ENCODE peak calls at places on chromosomes 2 and 18, in nine cellular contexts. One of them, this sample, is unnamed. For H3K4me1, the result is how much of the 10 kb centered on the place peaks cover.

GRCh38 chr2:241702155-241702404 is 241 bp downstream of the ING5 start:
- DNase-seq in hepatocyte: no peak
- DNase-seq in IMR-90: peak
- DNase-seq in GM23248: no peak
- DNase-seq in K562: peak
- DNase-seq in A549: peak
- DNase-seq in OCI-LY7: peak
- DNase-seq in keratinocyte: no peak
- DNase-seq in neuronal stem cell: no peak
- DNase-seq in this sample: no peak

GRCh38 chr2:172710584-172711024 is 25.0 kb upstream of the RAPGEF4 start:
- DNase-seq in hepatocyte: peak
- DNase-seq in GM23248: peak
- DNase-seq in A549: peak
- DNase-seq in keratinocyte: peak
- DNase-seq in neuronal stem cell: peak
- DNase-seq in IMR-90: peak
- DNase-seq in OCI-LY7: peak
- DNase-seq in K562: peak
- DNase-seq in this sample: peak

GRCh38 chr2:223076573-223076972 is 24.6 kb downstream of the KCNE4 start:
- DNase-seq in keratinocyte: peak
- DNase-seq in A549: no peak
- DNase-seq in OCI-LY7: no peak
- DNase-seq in K562: no peak
- DNase-seq in GM23248: peak
- DNase-seq in IMR-90: peak
- DNase-seq in neuronal stem cell: no peak
- DNase-seq in hepatocyte: no peak
- DNase-seq in this sample: no peak

GRCh38 chr2:188199716-188200128 is 92.0 kb upstream of the GULP1 start:
- DNase-seq in neuronal stem cell: no peak
- DNase-seq in K562: no peak
- DNase-seq in IMR-90: peak
- DNase-seq in hepatocyte: peak
- DNase-seq in A549: peak
- DNase-seq in GM23248: peak
- DNase-seq in keratinocyte: peak
- DNase-seq in OCI-LY7: no peak
- DNase-seq in this sample: peak

GRCh38 chr2:15201009-15201408 is 360.1 kb downstream of the NBAS start:
- DNase-seq in A549: no peak
- DNase-seq in IMR-90: no peak
- DNase-seq in OCI-LY7: no peak
- DNase-seq in GM23248: no peak
- DNase-seq in keratinocyte: no peak
- DNase-seq in hepatocyte: no peak
- DNase-seq in neuronal stem cell: no peak
- DNase-seq in K562: no peak
- DNase-seq in this sample: no peak

GRCh38 chr2:145760781-145761649 is 1241.1 kb upstream of the ZEB2 start:
- DNase-seq in IMR-90: peak
- DNase-seq in neuronal stem cell: no peak
- DNase-seq in GM23248: peak
- DNase-seq in keratinocyte: no peak
- DNase-seq in hepatocyte: peak
- DNase-seq in K562: no peak
- DNase-seq in A549: no peak
- DNase-seq in OCI-LY7: no peak
- DNase-seq in this sample: peak

GRCh38 chr2:60818272-60818671 is 62.2 kb downstream of the PAPOLG start:
- DNase-seq in K562: peak
- DNase-seq in hepatocyte: no peak
- DNase-seq in GM23248: no peak
- DNase-seq in IMR-90: peak
- DNase-seq in OCI-LY7: peak
- DNase-seq in keratinocyte: no peak
- DNase-seq in A549: no peak
- DNase-seq in neuronal stem cell: no peak
- DNase-seq in this sample: no peak

GRCh38 chr2:231707625-231708049 is 688 bp upstream of the PTMA start:
- DNase-seq in OCI-LY7: no peak
- DNase-seq in K562: no peak
- DNase-seq in A549: no peak
- DNase-seq in neuronal stem cell: no peak
- DNase-seq in IMR-90: no peak
- DNase-seq in GM23248: peak
- DNase-seq in keratinocyte: no peak
- DNase-seq in hepatocyte: peak
- DNase-seq in this sample: peak

GRCh38 chr2:240503848-240504247 is 53.9 kb downstream of the ANKMY1 start:
- DNase-seq in neuronal stem cell: no peak
- DNase-seq in GM23248: no peak
- DNase-seq in A549: no peak
- DNase-seq in keratinocyte: no peak
- DNase-seq in OCI-LY7: no peak
- DNase-seq in IMR-90: no peak
- DNase-seq in hepatocyte: no peak
- DNase-seq in K562: no peak
- DNase-seq in this sample: no peak

GRCh38 chr2:26569216-26570082 is 71.7 kb downstream of the CIB4 start:
- DNase-seq in OCI-LY7: no peak
- DNase-seq in hepatocyte: no peak
- DNase-seq in neuronal stem cell: no peak
- DNase-seq in A549: no peak
- DNase-seq in keratinocyte: no peak
- DNase-seq in GM23248: no peak
- DNase-seq in IMR-90: no peak
- DNase-seq in K562: no peak
- DNase-seq in this sample: no peak

DNA sequence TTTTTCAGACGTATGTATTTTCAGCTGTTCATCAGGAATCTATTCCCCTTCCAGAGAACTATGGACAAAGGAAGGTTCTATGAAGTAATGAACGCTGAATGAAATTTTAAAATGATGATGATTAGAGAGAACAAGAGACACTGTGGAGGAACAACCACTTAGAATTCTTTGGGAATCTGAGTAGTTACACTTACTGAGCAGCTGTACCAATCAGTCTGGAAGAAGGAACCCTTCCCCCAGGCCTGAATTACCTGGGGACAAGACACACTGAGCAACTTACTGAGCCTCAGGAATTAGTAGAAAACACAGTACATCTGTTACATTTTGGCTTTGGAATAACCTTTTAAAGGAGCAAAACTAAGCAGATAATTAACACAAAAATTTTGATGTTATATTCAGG is 1.9 kb downstream of the MSTN start:
- DNase-seq in K562: no peak
- DNase-seq in OCI-LY7: no peak
- DNase-seq in IMR-90: no peak
- DNase-seq in neuronal stem cell: no peak
- DNase-seq in hepatocyte: no peak
- DNase-seq in GM23248: no peak
- DNase-seq in A549: no peak
- DNase-seq in keratinocyte: no peak
- DNase-seq in this sample: no peak
- H3K4me2 ChIP-seq in K562: no peak
- H3K4me2 ChIP-seq in OCI-LY7: no peak
- H3K4me2 ChIP-seq in IMR-90: no peak
- H3K4me2 ChIP-seq in neuronal stem cell: no peak
- H3K4me2 ChIP-seq in hepatocyte: no peak
- H3K4me2 ChIP-seq in GM23248: no peak
- H3K4me2 ChIP-seq in A549: no peak
- H3K4me2 ChIP-seq in keratinocyte: no peak
- H3K4me2 ChIP-seq in this sample: no peak

GRCh38 chr2:218369374-218369773 is 12.7 kb upstream of the SLC11A1 start:
- DNase-seq in hepatocyte: no peak
- DNase-seq in keratinocyte: no peak
- DNase-seq in GM23248: no peak
- DNase-seq in OCI-LY7: peak
- DNase-seq in A549: no peak
- DNase-seq in IMR-90: no peak
- DNase-seq in K562: no peak
- DNase-seq in neuronal stem cell: no peak
- DNase-seq in this sample: no peak

GRCh38 chr2:218367415-218368149 is 10.9 kb downstream of the CATIP start:
- DNase-seq in IMR-90: peak
- DNase-seq in K562: peak
- DNase-seq in hepatocyte: peak
- DNase-seq in A549: peak
- DNase-seq in neuronal stem cell: peak
- DNase-seq in OCI-LY7: peak
- DNase-seq in GM23248: peak
- DNase-seq in keratinocyte: no peak
- DNase-seq in this sample: peak

GRCh38 chr2:218368150-218368528 is 11.5 kb downstream of the CATIP start:
- DNase-seq in neuronal stem cell: no peak
- DNase-seq in keratinocyte: no peak
- DNase-seq in GM23248: no peak
- DNase-seq in A549: no peak
- DNase-seq in K562: no peak
- DNase-seq in IMR-90: no peak
- DNase-seq in hepatocyte: no peak
- DNase-seq in OCI-LY7: no peak
- DNase-seq in this sample: no peak

GRCh38 chr2:218370410-218371063 is 11.5 kb upstream of the SLC11A1 start:
- DNase-seq in K562: no peak
- DNase-seq in IMR-90: peak
- DNase-seq in keratinocyte: no peak
- DNase-seq in hepatocyte: peak
- DNase-seq in neuronal stem cell: no peak
- DNase-seq in OCI-LY7: peak
- DNase-seq in A549: no peak
- DNase-seq in GM23248: no peak
- DNase-seq in this sample: no peak

GRCh38 chr2:218368621-218369153 is 12.0 kb downstream of the CATIP start:
- DNase-seq in K562: no peak
- DNase-seq in neuronal stem cell: no peak
- DNase-seq in keratinocyte: no peak
- DNase-seq in OCI-LY7: no peak
- DNase-seq in A549: no peak
- DNase-seq in GM23248: peak
- DNase-seq in IMR-90: no peak
- DNase-seq in hepatocyte: no peak
- DNase-seq in this sample: peak
- H3K4me1 ChIP-seq in K562: under half
- H3K4me1 ChIP-seq in neuronal stem cell: under half
- H3K4me1 ChIP-seq in keratinocyte: under half
- H3K4me1 ChIP-seq in OCI-LY7: half or more
- H3K4me1 ChIP-seq in A549: under half
- H3K4me1 ChIP-seq in GM23248: under half
- H3K4me1 ChIP-seq in IMR-90: under half
- H3K4me1 ChIP-seq in hepatocyte: under half
- H3K4me1 ChIP-seq in this sample: under half

DNA sequence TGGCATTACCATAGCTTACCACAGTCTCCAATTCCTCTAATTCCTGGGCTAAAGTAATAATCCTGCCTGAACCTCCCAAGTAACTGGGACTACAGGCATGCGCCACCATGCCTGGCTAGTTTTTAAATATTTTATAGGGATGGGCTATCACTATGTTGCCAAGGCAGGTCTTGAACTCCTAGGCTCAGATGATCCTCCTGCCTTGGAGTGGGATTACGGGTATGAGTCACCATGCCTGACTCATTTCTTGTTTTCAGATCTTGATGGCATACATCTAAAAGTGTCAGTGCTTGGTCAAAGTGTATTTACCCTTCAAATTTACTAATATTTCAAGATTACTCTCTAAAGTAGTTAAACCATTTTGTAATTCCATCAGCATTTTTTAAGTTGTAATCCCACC is 9.4 kb upstream of the SOCS6 start:
- DNase-seq in GM23248: no peak
- DNase-seq in IMR-90: peak
- DNase-seq in hepatocyte: no peak
- DNase-seq in neuronal stem cell: no peak
- DNase-seq in keratinocyte: no peak
- DNase-seq in A549: no peak
- DNase-seq in OCI-LY7: no peak
- DNase-seq in K562: no peak
- DNase-seq in this sample: no peak
- H3K4me2 ChIP-seq in GM23248: no peak
- H3K4me2 ChIP-seq in IMR-90: no peak
- H3K4me2 ChIP-seq in hepatocyte: no peak
- H3K4me2 ChIP-seq in neuronal stem cell: no peak
- H3K4me2 ChIP-seq in keratinocyte: no peak
- H3K4me2 ChIP-seq in A549: no peak
- H3K4me2 ChIP-seq in OCI-LY7: no peak
- H3K4me2 ChIP-seq in K562: no peak
- H3K4me2 ChIP-seq in this sample: no peak

DNA sequence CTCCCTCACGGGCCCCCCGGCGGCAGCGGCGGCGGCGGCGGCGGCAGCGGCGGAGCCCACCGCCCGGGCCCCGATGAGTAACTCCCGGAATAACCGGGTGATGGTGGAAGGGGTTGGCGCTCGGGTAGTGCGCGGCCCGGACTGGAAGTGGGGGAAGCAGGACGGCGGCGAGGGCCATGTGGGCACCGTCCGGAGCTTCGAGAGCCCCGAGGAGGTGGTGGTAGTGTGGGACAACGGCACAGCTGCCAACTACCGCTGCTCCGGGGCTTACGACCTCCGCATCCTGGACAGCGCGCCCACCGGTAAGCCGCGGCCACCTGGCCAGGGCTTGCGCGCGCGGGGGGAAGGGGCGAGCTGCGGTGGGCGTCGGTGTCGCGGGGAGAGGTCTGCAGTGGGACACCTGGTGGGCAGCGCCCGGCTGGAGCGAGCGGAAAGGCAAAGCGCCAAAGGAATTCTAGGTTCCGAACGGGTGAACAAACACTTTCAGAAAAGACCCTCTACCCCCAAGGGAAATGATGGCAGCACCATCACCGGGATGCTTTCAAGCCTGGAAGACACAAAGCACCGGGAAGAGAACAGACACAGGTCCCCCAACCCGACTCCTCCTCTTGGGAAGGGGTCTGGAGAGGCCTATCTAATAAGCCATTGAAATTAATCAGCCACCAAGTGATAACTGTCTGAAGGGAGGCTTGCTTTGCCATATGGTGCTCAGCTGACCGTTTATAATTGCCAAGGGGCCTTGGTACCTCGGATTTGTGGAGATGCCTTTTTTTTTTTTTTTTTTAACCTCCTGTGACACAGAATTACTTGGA is 1.1 kb downstream of the MIB1 start:
- DNase-seq in hepatocyte: peak
- DNase-seq in OCI-LY7: peak
- DNase-seq in K562: no peak
- DNase-seq in A549: no peak
- DNase-seq in keratinocyte: no peak
- DNase-seq in GM23248: peak
- DNase-seq in neuronal stem cell: peak
- DNase-seq in IMR-90: peak
- DNase-seq in this sample: peak
- H3K4me1 ChIP-seq in hepatocyte: under half
- H3K4me1 ChIP-seq in OCI-LY7: under half
- H3K4me1 ChIP-seq in K562: under half
- H3K4me1 ChIP-seq in A549: under half
- H3K4me1 ChIP-seq in keratinocyte: under half
- H3K4me1 ChIP-seq in GM23248: under half
- H3K4me1 ChIP-seq in neuronal stem cell: under half
- H3K4me1 ChIP-seq in IMR-90: under half
- H3K4me1 ChIP-seq in this sample: under half